ENCODE peak calls at places on chromosome 14, in six cellular contexts. One of them, this sample, is unnamed.

GRCh38 chr14:85191986-85192385 is 338.0 kb upstream of the FLRT2 start:
- DNase-seq in SW 1271: no peak
- DNase-seq in SW480: no peak
- DNase-seq in GM10248: no peak
- DNase-seq in activated naive CD8-positive, alpha-beta T cell treated with anti-CD3 and anti-CD28 coated beads, Interleukin-2, amount 50 U/mL, for 24 hours: no peak
- DNase-seq in Calu3: no peak
- DNase-seq in this sample: no peak

GRCh38 chr14:31965735-31966598 is 111.1 kb upstream of the ARHGAP5 start:
- DNase-seq in SW 1271: no peak
- DNase-seq in SW480: peak
- DNase-seq in GM10248: no peak
- DNase-seq in activated naive CD8-positive, alpha-beta T cell treated with anti-CD3 and anti-CD28 coated beads, Interleukin-2, amount 50 U/mL, for 24 hours: no peak
- DNase-seq in Calu3: no peak
- DNase-seq in this sample: no peak

GRCh38 chr14:65880507-65880906 is 468.0 kb downstream of the FUT8 start:
- DNase-seq in SW 1271: no peak
- DNase-seq in SW480: no peak
- DNase-seq in GM10248: no peak
- DNase-seq in activated naive CD8-positive, alpha-beta T cell treated with anti-CD3 and anti-CD28 coated beads, Interleukin-2, amount 50 U/mL, for 24 hours: no peak
- DNase-seq in Calu3: no peak
- DNase-seq in this sample: no peak

GRCh38 chr14:34461334-34462131 is 507 bp downstream of the SPTSSA start:
- DNase-seq in SW 1271: no peak
- DNase-seq in SW480: peak
- DNase-seq in GM10248: no peak
- DNase-seq in activated naive CD8-positive, alpha-beta T cell treated with anti-CD3 and anti-CD28 coated beads, Interleukin-2, amount 50 U/mL, for 24 hours: peak
- DNase-seq in Calu3: peak
- DNase-seq in this sample: peak

GRCh38 chr14:100019156-100019882 is 45.9 kb upstream of the EVL start:
- DNase-seq in SW 1271: no peak
- DNase-seq in SW480: no peak
- DNase-seq in GM10248: no peak
- DNase-seq in activated naive CD8-positive, alpha-beta T cell treated with anti-CD3 and anti-CD28 coated beads, Interleukin-2, amount 50 U/mL, for 24 hours: no peak
- DNase-seq in Calu3: no peak
- DNase-seq in this sample: no peak

GRCh38 chr14:88631091-88631490 is 68.3 kb downstream of the ZC3H14 start:
- DNase-seq in SW 1271: no peak
- DNase-seq in SW480: no peak
- DNase-seq in GM10248: no peak
- DNase-seq in activated naive CD8-positive, alpha-beta T cell treated with anti-CD3 and anti-CD28 coated beads, Interleukin-2, amount 50 U/mL, for 24 hours: no peak
- DNase-seq in Calu3: no peak
- DNase-seq in this sample: no peak

GRCh38 chr14:61322799-61323290 is 1.5 kb downstream of the PRKCH start:
- DNase-seq in SW 1271: no peak
- DNase-seq in SW480: peak
- DNase-seq in GM10248: no peak
- DNase-seq in activated naive CD8-positive, alpha-beta T cell treated with anti-CD3 and anti-CD28 coated beads, Interleukin-2, amount 50 U/mL, for 24 hours: no peak
- DNase-seq in Calu3: peak
- DNase-seq in this sample: peak

GRCh38 chr14:42555365-42555764 is 948.7 kb downstream of the LRFN5 start:
- DNase-seq in SW 1271: no peak
- DNase-seq in SW480: no peak
- DNase-seq in GM10248: no peak
- DNase-seq in activated naive CD8-positive, alpha-beta T cell treated with anti-CD3 and anti-CD28 coated beads, Interleukin-2, amount 50 U/mL, for 24 hours: no peak
- DNase-seq in Calu3: no peak
- DNase-seq in this sample: no peak

GRCh38 chr14:104965561-104966231 is 12.5 kb downstream of the AHNAK2 start:
- DNase-seq in SW 1271: no peak
- DNase-seq in SW480: no peak
- DNase-seq in GM10248: no peak
- DNase-seq in activated naive CD8-positive, alpha-beta T cell treated with anti-CD3 and anti-CD28 coated beads, Interleukin-2, amount 50 U/mL, for 24 hours: no peak
- DNase-seq in Calu3: no peak
- DNase-seq in this sample: no peak

GRCh38 chr14:22071001-22071400 is 397.4 kb upstream of the OR4E1 start:
- DNase-seq in SW 1271: no peak
- DNase-seq in SW480: peak
- DNase-seq in GM10248: peak
- DNase-seq in activated naive CD8-positive, alpha-beta T cell treated with anti-CD3 and anti-CD28 coated beads, Interleukin-2, amount 50 U/mL, for 24 hours: peak
- DNase-seq in Calu3: no peak
- DNase-seq in this sample: no peak

GRCh38 chr14:95295600-95296376 is 23.9 kb downstream of the CLMN start:
- DNase-seq in SW 1271: no peak
- DNase-seq in SW480: no peak
- DNase-seq in GM10248: no peak
- DNase-seq in activated naive CD8-positive, alpha-beta T cell treated with anti-CD3 and anti-CD28 coated beads, Interleukin-2, amount 50 U/mL, for 24 hours: no peak
- DNase-seq in Calu3: no peak
- DNase-seq in this sample: no peak

GRCh38 chr14:99971087-99971928 is 93.9 kb upstream of the EVL start:
- DNase-seq in SW 1271: peak
- DNase-seq in SW480: peak
- DNase-seq in GM10248: peak
- DNase-seq in activated naive CD8-positive, alpha-beta T cell treated with anti-CD3 and anti-CD28 coated beads, Interleukin-2, amount 50 U/mL, for 24 hours: peak
- DNase-seq in Calu3: peak
- DNase-seq in this sample: peak

GRCh38 chr14:91374897-91375747 is 42.5 kb downstream of the CCDC88C start:
- DNase-seq in SW 1271: no peak
- DNase-seq in SW480: no peak
- DNase-seq in GM10248: no peak
- DNase-seq in activated naive CD8-positive, alpha-beta T cell treated with anti-CD3 and anti-CD28 coated beads, Interleukin-2, amount 50 U/mL, for 24 hours: no peak
- DNase-seq in Calu3: no peak
- DNase-seq in this sample: no peak

GRCh38 chr14:42742084-42742483 is 1135.4 kb downstream of the LRFN5 start:
- DNase-seq in SW 1271: no peak
- DNase-seq in SW480: no peak
- DNase-seq in GM10248: no peak
- DNase-seq in activated naive CD8-positive, alpha-beta T cell treated with anti-CD3 and anti-CD28 coated beads, Interleukin-2, amount 50 U/mL, for 24 hours: no peak
- DNase-seq in Calu3: no peak
- DNase-seq in this sample: no peak

GRCh38 chr14:50218501-50218900 is 12.9 kb downstream of the SOS2 start:
- DNase-seq in SW 1271: no peak
- DNase-seq in SW480: no peak
- DNase-seq in GM10248: no peak
- DNase-seq in activated naive CD8-positive, alpha-beta T cell treated with anti-CD3 and anti-CD28 coated beads, Interleukin-2, amount 50 U/mL, for 24 hours: no peak
- DNase-seq in Calu3: no peak
- DNase-seq in this sample: no peak